ENCODE peak calls at places on chromosomes 13 and 19, in six cellular contexts. X is cardiac muscle cell, N is adrenal gland, I is mesendoderm, T is right lobe of liver, B is testis. O is an unnamed sample. For H3K4me1, the result is how much of the 10 kb centered on the place peaks cover.

GRCh38 chr19:40280608-40281221 is 4.4 kb downstream of the AKT2 start:
- DNase-seq in X (no peak), N (no peak), I (peak), T (peak), B (peak), O (no peak)

GRCh38 chr13:30607908-30608307 is 9.8 kb upstream of the USPL1 start:
- DNase-seq in X (no peak), N (no peak), I (no peak), T (no peak), B (no peak), O (no peak)

GRCh38 chr13:64410654-64411053 is 2819.5 kb downstream of the PCDH9 start:
- DNase-seq in X (no peak), N (no peak), I (no peak), T (no peak), B (no peak), O (no peak)

GRCh38 chr19:47779524-47780214 is 1.2 kb downstream of the SELENOW start:
- DNase-seq in X (peak), N (no peak), I (no peak), T (no peak), B (peak), O (no peak)

GRCh38 chr13:30806784-30807183 is 71.4 kb downstream of the ALOX5AP start:
- DNase-seq in X (peak), N (no peak), I (no peak), T (no peak), B (no peak), O (no peak)

GRCh38 chr19:55647732-55648656 is at the start of gene CCDC106:
- DNase-seq in X (peak), N (peak), I (peak), T (peak), B (peak), O (peak)

GRCh38 chr13:72953391-72953960 is 105.3 kb upstream of the KLF5 start:
- DNase-seq in X (no peak), N (no peak), I (no peak), T (no peak), B (no peak), O (peak)

GRCh38 chr19:23699521-23699860 is 12.5 kb upstream of the ZNF675 start:
- DNase-seq in X (no peak), N (no peak), I (peak), T (no peak), B (no peak), O (no peak)

GRCh38 chr19:46040952-46041500 is at the start of gene IGFL4:
- DNase-seq in X (no peak), N (no peak), I (no peak), T (no peak), B (no peak), O (no peak)

GRCh38 chr19:7552781-7553180 is 17.3 kb downstream of the PNPLA6 start:
- DNase-seq in X (no peak), N (no peak), I (no peak), T (no peak), B (no peak), O (no peak)

GRCh38 chr19:47111081-47111589 is 2.4 kb downstream of the ZC3H4 start:
- DNase-seq in X (no peak), N (no peak), I (no peak), T (peak), B (no peak), O (peak)

GRCh38 chr13:80654638-80655249 is 313.8 kb upstream of the SPRY2 start:
- DNase-seq in X (no peak), N (no peak), I (no peak), T (no peak), B (peak), O (peak)

GRCh38 chr13:33017410-33017929 is 1.2 kb downstream of the KL start:
- DNase-seq in X (peak), N (no peak), I (peak), T (peak), B (peak), O (no peak)

GRCh38 chr13:90928109-90928508 is 419.4 kb upstream of the MIR17HG start:
- DNase-seq in X (no peak), N (no peak), I (no peak), T (no peak), B (no peak), O (no peak)

GRCh38 chr13:106118050-106118449 is 417.4 kb downstream of the EFNB2 start:
- DNase-seq in X (no peak), N (no peak), I (no peak), T (no peak), B (no peak), O (no peak)

GRCh38 chr19:3161453-3161852 is 17.1 kb upstream of the S1PR4 start:
- DNase-seq in X (no peak), N (no peak), I (no peak), T (no peak), B (no peak), O (no peak)

GRCh38 chr13:74710006-74710405 is 575.8 kb upstream of the KLF12 start:
- DNase-seq in X (no peak), N (no peak), I (no peak), T (no peak), B (no peak), O (no peak)

GRCh38 chr19:7862413-7862951 is 11.7 kb downstream of the PRR36 start:
- DNase-seq in X (peak), N (peak), I (peak), T (peak), B (peak), O (peak)

GRCh38 chr19:41449079-41449864 is 6.3 kb downstream of the ERICH4 start:
- DNase-seq in X (peak), N (peak), I (peak), T (peak), B (peak), O (peak)

GRCh38 chr19:29006057-29006735 is 206.8 kb downstream of the UQCRFS1 start:
- DNase-seq in X (no peak), N (no peak), I (no peak), T (no peak), B (no peak), O (peak)

GRCh38 chr13:35957174-35957867 is 173.9 kb downstream of the DCLK1 start:
- DNase-seq in X (no peak), N (no peak), I (no peak), T (no peak), B (no peak), O (no peak)

GRCh38 chr19:2253106-2254051 is 2.8 kb downstream of the JSRP1 start:
- DNase-seq in X (peak), N (peak), I (peak), T (no peak), B (no peak), O (no peak)

GRCh38 chr13:33140161-33140560 is 123.9 kb downstream of the KL start:
- DNase-seq in X (no peak), N (no peak), I (no peak), T (no peak), B (no peak), O (no peak)

GRCh38 chr13:102399791-102400618 is 1.8 kb downstream of the FGF14 start:
- DNase-seq in X (peak), N (no peak), I (peak), T (peak), B (peak), O (peak)

GRCh38 chr19:39542198-39542597 is 2.2 kb upstream of the EID2 start:
- DNase-seq in X (no peak), N (no peak), I (peak), T (no peak), B (no peak), O (no peak)

GRCh38 chr13:101795025-101795424 is 342.6 kb downstream of the ITGBL1 start:
- DNase-seq in X (no peak), N (no peak), I (no peak), T (no peak), B (no peak), O (no peak)

GRCh38 chr19:55678121-55678671 is 3.2 kb downstream of the EPN1 start:
- DNase-seq in X (no peak), N (peak), I (no peak), T (no peak), B (no peak), O (no peak)

GRCh38 chr19:54388001-54388802 is 23.5 kb upstream of the LAIR1 start:
- DNase-seq in X (no peak), N (no peak), I (no peak), T (no peak), B (peak), O (peak)

GRCh38 chr19:10565028-10565566 is 713 bp downstream of the KRI1 start:
- DNase-seq in X (peak), N (peak), I (peak), T (peak), B (no peak), O (peak)

GRCh38 chr19:4525563-4526002 is 7.3 kb upstream of the PLIN4 start:
- DNase-seq in X (no peak), N (no peak), I (no peak), T (peak), B (no peak), O (no peak)

GRCh38 chr13:80118507-80118906 is 222.4 kb downstream of the SPRY2 start:
- DNase-seq in X (no peak), N (no peak), I (no peak), T (no peak), B (no peak), O (no peak)

GRCh38 chr13:114230575-114230974 is 4.1 kb upstream of the CDC16 start:
- DNase-seq in X (no peak), N (no peak), I (no peak), T (no peak), B (no peak), O (no peak)

GRCh38 chr13:67642638-67643037 is 412.5 kb upstream of the PCDH9 start:
- DNase-seq in X (no peak), N (no peak), I (no peak), T (no peak), B (no peak), O (no peak)

GRCh38 chr19:29467824-29468401 is 57.9 kb upstream of the VSTM2B start:
- DNase-seq in X (peak), N (no peak), I (peak), T (no peak), B (no peak), O (no peak)

GRCh38 chr13:31050486-31051400 is 111.0 kb downstream of the HSPH1 start:
- DNase-seq in X (no peak), N (no peak), I (peak), T (no peak), B (no peak), O (no peak)

DNA sequence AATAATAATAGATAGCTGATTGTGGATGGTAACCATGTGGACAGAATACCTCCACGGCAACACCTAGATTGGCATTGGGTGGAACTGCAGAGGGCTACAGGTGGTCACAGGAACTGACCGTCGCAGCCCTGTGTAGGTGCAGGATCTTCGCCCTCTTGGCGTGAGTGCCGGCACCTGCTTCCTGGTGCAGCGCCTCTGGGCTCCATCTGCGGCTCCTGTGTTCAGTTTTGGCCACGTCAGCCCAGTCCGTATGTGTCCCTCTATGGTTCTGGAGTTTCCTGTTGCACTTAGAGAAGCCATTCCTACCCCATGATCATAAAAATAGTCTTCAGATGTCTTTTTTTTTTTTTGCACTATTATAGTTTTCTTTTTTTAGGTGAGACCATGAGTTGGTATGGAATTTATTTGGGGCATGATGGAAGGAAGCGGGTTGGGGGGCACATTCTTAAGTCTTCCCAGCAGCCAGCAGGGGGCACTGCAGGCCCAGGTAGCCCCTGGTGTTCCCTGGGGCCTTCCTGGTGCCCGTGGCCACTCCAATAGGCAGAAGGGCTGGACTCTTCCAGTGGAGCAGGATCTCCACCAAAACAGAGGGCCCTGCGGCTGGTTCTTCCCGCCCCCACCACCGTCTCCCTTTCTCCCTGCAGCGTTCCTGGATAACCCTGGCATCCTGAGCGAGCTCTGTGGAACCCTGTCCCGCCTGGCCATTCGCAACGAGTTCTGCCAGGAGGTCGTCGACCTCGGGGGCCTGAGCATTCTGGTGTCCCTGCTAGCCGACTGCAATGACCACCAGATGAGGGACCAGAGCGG is 10.1 kb upstream of the SLC25A42 start:
- DNase-seq in X (peak), N (peak), I (peak), T (peak), B (peak), O (peak)
- H3K4me1 ChIP-seq in X (under half), N (under half), I (under half), T (under half), B (under half), O (under half)

GRCh38 chr19:51754770-51755169 is 3.1 kb upstream of the FPR1 start:
- DNase-seq in X (no peak), N (no peak), I (no peak), T (no peak), B (no peak), O (no peak)
- H3K4me1 ChIP-seq in X (under half), N (under half), I (under half), T (under half), B (under half), O (under half)

GRCh38 chr13:112496166-112496565 is 91.8 kb downstream of the TUBGCP3 start:
- DNase-seq in X (no peak), N (no peak), I (no peak), T (no peak), B (no peak), O (no peak)
- H3K4me1 ChIP-seq in X (under half), N (under half), I (under half), T (under half), B (under half), O (under half)

GRCh38 chr19:12838182-12838890 is at the start of gene MAST1:
- DNase-seq in X (peak), N (no peak), I (peak), T (no peak), B (peak), O (peak)
- H3K4me1 ChIP-seq in X (under half), N (under half), I (under half), T (under half), B (under half), O (under half)

DNA sequence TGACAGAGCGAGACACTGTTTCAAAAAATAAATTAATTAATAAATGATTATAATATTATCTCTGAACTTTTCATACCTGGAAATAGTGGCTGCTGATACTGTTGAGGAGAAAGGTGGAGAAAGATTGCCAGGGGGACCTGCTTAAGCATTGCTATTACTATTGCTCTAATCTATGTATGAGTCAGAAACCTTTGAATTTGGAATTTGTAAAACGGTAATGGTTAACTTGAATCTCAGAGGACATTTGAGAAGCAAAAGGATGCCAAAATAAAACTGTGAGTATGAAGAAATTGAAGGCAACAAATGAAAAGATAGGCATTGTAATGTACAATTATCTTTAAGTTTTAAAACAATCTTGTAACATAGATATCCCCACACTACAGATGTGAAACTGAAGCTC is 5.2 kb downstream of the MRPL57 start:
- DNase-seq in X (no peak), N (no peak), I (no peak), T (no peak), B (no peak), O (no peak)
- H3K4me1 ChIP-seq in X (under half), N (under half), I (under half), T (under half), B (under half), O (under half)

GRCh38 chr13:39586956-39587605 is 15.9 kb downstream of the LHFPL6 start:
- DNase-seq in X (no peak), N (no peak), I (no peak), T (no peak), B (no peak), O (no peak)

GRCh38 chr13:39587939-39588338 is 15.1 kb downstream of the LHFPL6 start:
- DNase-seq in X (no peak), N (no peak), I (no peak), T (no peak), B (no peak), O (no peak)

GRCh38 chr13:39588384-39588783 is 14.6 kb downstream of the LHFPL6 start:
- DNase-seq in X (no peak), N (no peak), I (no peak), T (no peak), B (no peak), O (no peak)

GRCh38 chr13:39586142-39586541 is 16.9 kb downstream of the LHFPL6 start:
- DNase-seq in X (no peak), N (no peak), I (no peak), T (no peak), B (no peak), O (no peak)

GRCh38 chr13:39585219-39585618 is 17.8 kb downstream of the LHFPL6 start:
- DNase-seq in X (no peak), N (no peak), I (no peak), T (no peak), B (no peak), O (no peak)
- H3K4me1 ChIP-seq in X (under half), N (under half), I (under half), T (under half), B (under half), O (under half)

DNA sequence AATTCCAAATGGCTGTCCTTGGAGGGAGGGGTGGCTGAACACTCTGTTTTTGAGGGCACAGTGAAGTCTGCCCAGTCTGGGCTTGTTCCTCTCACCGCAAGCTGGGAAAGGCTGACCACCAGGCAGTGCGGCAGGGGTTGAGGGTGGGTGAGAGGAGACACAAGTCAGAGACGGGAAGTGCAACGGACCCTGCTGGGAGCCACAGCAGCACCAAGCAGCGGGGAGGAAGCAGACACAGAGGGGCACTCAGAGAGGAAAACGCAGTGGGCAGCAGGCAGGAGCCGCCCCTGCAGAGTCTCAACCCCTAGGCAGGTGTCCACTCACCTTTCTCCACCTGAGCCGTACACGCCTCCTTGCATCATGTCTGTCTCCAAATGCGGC is 15.6 kb downstream of the AKAP8L start:
- DNase-seq in X (no peak), N (no peak), I (no peak), T (no peak), B (no peak), O (no peak)
- H3K4me1 ChIP-seq in X (under half), N (under half), I (under half), T (under half), B (under half), O (under half)